ENCODE peak calls at places on chromosomes 1 and 21, in five cellular contexts. N, Y, D, H and P are unnamed samples.

GRCh38 chr1:241310451-241310850 is 46.6 kb downstream of the RGS7 start:
- DNase-seq in N (no peak), Y (no peak), D (no peak), H (no peak), P (no peak)

GRCh38 chr1:151867321-151867720 is 13.8 kb upstream of the THEM5 start:
- DNase-seq in N (no peak), Y (no peak), D (no peak), H (no peak), P (no peak)

GRCh38 chr21:45768011-45768740 is 124.7 kb downstream of the PCBP3 start:
- DNase-seq in N (no peak), Y (no peak), D (no peak), H (no peak), P (no peak)

GRCh38 chr1:61441723-61442262 is 283.1 kb downstream of the TM2D1 start:
- DNase-seq in N (no peak), Y (no peak), D (peak), H (no peak), P (no peak)

GRCh38 chr1:226128487-226129075 is 58.0 kb downstream of the ACBD3 start:
- DNase-seq in N (peak), Y (no peak), D (no peak), H (no peak), P (no peak)

GRCh38 chr1:54375331-54376084 is 30.7 kb downstream of the SSBP3 start:
- DNase-seq in N (no peak), Y (no peak), D (no peak), H (no peak), P (no peak)

GRCh38 chr1:11823366-11824137 is 17.6 kb downstream of the CLCN6 start:
- DNase-seq in N (no peak), Y (no peak), D (no peak), H (no peak), P (no peak)

GRCh38 chr21:27841084-27841483 is 874.2 kb upstream of the ADAMTS5 start:
- DNase-seq in N (no peak), Y (no peak), D (no peak), H (no peak), P (no peak)

GRCh38 chr1:11768821-11769220 is 6.8 kb downstream of the C1orf167 start:
- DNase-seq in N (no peak), Y (no peak), D (no peak), H (no peak), P (no peak)

GRCh38 chr1:23341829-23342697 is 2.0 kb downstream of the HNRNPR start:
- DNase-seq in N (no peak), Y (no peak), D (no peak), H (no peak), P (no peak)

GRCh38 chr1:15975358-15975804 is 520 bp downstream of the ZBTB17 start:
- DNase-seq in N (peak), Y (no peak), D (peak), H (no peak), P (peak)

GRCh38 chr1:68959631-68960030 is 462.7 kb upstream of the DEPDC1 start:
- DNase-seq in N (no peak), Y (no peak), D (no peak), H (no peak), P (no peak)

GRCh38 chr1:43455205-43455889 is 1.6 kb upstream of the HYI start:
- DNase-seq in N (no peak), Y (no peak), D (no peak), H (no peak), P (no peak)

GRCh38 chr21:17780539-17780938 is 38.6 kb downstream of the C21orf91 start:
- DNase-seq in N (no peak), Y (no peak), D (no peak), H (no peak), P (no peak)

GRCh38 chr1:232511172-232511571 is 118.8 kb downstream of the SIPA1L2 start:
- DNase-seq in N (no peak), Y (no peak), D (no peak), H (no peak), P (no peak)

GRCh38 chr1:6423321-6423999 is 1.1 kb upstream of the ESPN start:
- DNase-seq in N (no peak), Y (peak), D (no peak), H (no peak), P (peak)

GRCh38 chr1:47545912-47546483 is 108.2 kb downstream of the FOXD2 start:
- DNase-seq in N (no peak), Y (no peak), D (no peak), H (no peak), P (no peak)

GRCh38 chr1:9601942-9602793 is 13.5 kb downstream of the TMEM201 start:
- DNase-seq in N (no peak), Y (no peak), D (no peak), H (no peak), P (no peak)

GRCh38 chr1:217076902-217077301 is 353.7 kb upstream of the ESRRG start:
- DNase-seq in N (no peak), Y (no peak), D (no peak), H (no peak), P (no peak)

GRCh38 chr1:241423541-241424479 is 66.8 kb upstream of the RGS7 start:
- DNase-seq in N (peak), Y (peak), D (no peak), H (no peak), P (peak)

GRCh38 chr1:167057297-167057688 is 32.9 kb downstream of the GPA33 start:
- DNase-seq in N (peak), Y (no peak), D (no peak), H (no peak), P (no peak)

GRCh38 chr1:247373721-247374141 is 42.1 kb upstream of the ZNF496 start:
- DNase-seq in N (peak), Y (peak), D (peak), H (peak), P (peak)

GRCh38 chr21:43758132-43758619 is 17.9 kb downstream of the CSTB start:
- DNase-seq in N (no peak), Y (no peak), D (no peak), H (no peak), P (no peak)

GRCh38 chr1:242811092-242811840 is 286.8 kb upstream of the PLD5 start:
- DNase-seq in N (no peak), Y (no peak), D (no peak), H (no peak), P (no peak)

GRCh38 chr21:44494956-44495355 is 39.6 kb downstream of the LRRC3 start:
- DNase-seq in N (no peak), Y (no peak), D (no peak), H (no peak), P (no peak)

GRCh38 chr1:4253918-4254317 is 353.8 kb upstream of the C1orf174 start:
- DNase-seq in N (no peak), Y (no peak), D (no peak), H (no peak), P (no peak)

GRCh38 chr1:208420696-208421095 is 176.5 kb upstream of the PLXNA2 start:
- DNase-seq in N (no peak), Y (no peak), D (no peak), H (no peak), P (no peak)

GRCh38 chr1:3237570-3237969 is 168.6 kb downstream of the PRDM16 start:
- DNase-seq in N (no peak), Y (no peak), D (no peak), H (no peak), P (no peak)

GRCh38 chr1:234658143-234658542 is 48.2 kb upstream of the IRF2BP2 start:
- DNase-seq in N (no peak), Y (no peak), D (no peak), H (peak), P (no peak)

GRCh38 chr1:162412002-162412401 is at the start of gene SH2D1B:
- DNase-seq in N (no peak), Y (no peak), D (no peak), H (no peak), P (no peak)

GRCh38 chr1:224825525-224826000 is 103.9 kb upstream of the DNAH14 start:
- DNase-seq in N (no peak), Y (no peak), D (no peak), H (no peak), P (no peak)
- TF ChIP-seq CTCF in N (no peak), Y (no peak), D (no peak), H (no peak), P (no peak)

GRCh38 chr1:160124709-160125478 is 9.3 kb downstream of the ATP1A2 start:
- DNase-seq in N (no peak), Y (no peak), D (no peak), H (no peak), P (no peak)
- TF ChIP-seq CTCF in N (no peak), Y (no peak), D (peak), H (no peak), P (no peak)

DNA sequence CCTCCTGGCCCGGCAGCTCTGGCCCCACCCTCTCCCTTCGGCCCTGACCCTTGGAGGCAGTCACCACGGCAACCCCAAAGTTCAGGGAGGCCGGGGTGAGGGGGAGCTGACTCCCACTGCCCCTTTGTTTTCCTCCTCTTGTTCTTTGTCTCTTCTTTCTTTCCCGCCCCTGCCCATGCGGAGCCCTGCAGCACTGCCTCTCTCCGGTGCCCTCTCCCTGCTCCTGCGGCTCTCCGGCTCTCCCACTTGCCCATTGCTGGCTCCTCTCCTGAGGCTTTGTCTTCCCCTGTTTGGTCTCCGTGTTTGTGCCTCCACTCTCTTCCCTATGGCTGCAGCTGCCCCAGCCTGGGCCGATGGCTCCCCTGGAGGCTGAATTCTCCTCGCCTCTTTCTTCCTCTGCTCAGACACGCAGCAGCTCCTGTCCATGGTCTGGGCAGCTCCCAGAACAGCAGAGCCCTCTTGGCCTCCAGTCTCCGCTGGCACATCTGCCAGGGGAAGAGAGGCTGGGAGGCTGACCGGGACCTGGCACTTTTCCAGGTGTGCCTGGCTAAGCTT is 5.8 kb downstream of the CELSR2 start:
- DNase-seq in N (peak), Y (no peak), D (no peak), H (no peak), P (no peak)
- TF ChIP-seq CTCF in N (no peak), Y (no peak), D (no peak), H (no peak), P (peak)

GRCh38 chr1:116934586-116935207 is 25.0 kb downstream of the PTGFRN start:
- DNase-seq in N (no peak), Y (no peak), D (no peak), H (no peak), P (no peak)
- TF ChIP-seq CTCF in N (no peak), Y (no peak), D (peak), H (no peak), P (peak)

GRCh38 chr1:109908857-109909256 is 1.8 kb upstream of the CSF1 start:
- DNase-seq in N (no peak), Y (no peak), D (no peak), H (no peak), P (no peak)

GRCh38 chr1:109912214-109912861 is 1.7 kb downstream of the CSF1 start:
- DNase-seq in N (no peak), Y (no peak), D (no peak), H (no peak), P (no peak)

GRCh38 chr1:109910963-109911798 is 532 bp downstream of the CSF1 start:
- DNase-seq in N (no peak), Y (peak), D (no peak), H (no peak), P (no peak)

GRCh38 chr1:109909531-109909930 is 1.1 kb upstream of the CSF1 start:
- DNase-seq in N (no peak), Y (no peak), D (no peak), H (no peak), P (no peak)

GRCh38 chr1:109910123-109910962 is at the start of gene CSF1:
- DNase-seq in N (peak), Y (peak), D (peak), H (peak), P (peak)
- TF ChIP-seq CTCF in N (peak), Y (no peak), D (no peak), H (no peak), P (no peak)

GRCh38 chr1:26723013-26723991 is 27.5 kb downstream of the ARID1A start:
- DNase-seq in N (peak), Y (peak), D (peak), H (peak), P (no peak)
- TF ChIP-seq CTCF in N (no peak), Y (no peak), D (no peak), H (no peak), P (no peak)

GRCh38 chr1:103953386-103953785 is 203.7 kb downstream of the AMY1C start:
- DNase-seq in N (no peak), Y (no peak), D (no peak), H (no peak), P (no peak)
- TF ChIP-seq CTCF in N (no peak), Y (no peak), D (peak), H (no peak), P (no peak)

GRCh38 chr21:34031835-34032370 is 41.5 kb upstream of the MRPS6 start:
- DNase-seq in N (no peak), Y (no peak), D (no peak), H (no peak), P (no peak)

GRCh38 chr21:34037009-34037408 is 36.4 kb upstream of the MRPS6 start:
- DNase-seq in N (no peak), Y (no peak), D (no peak), H (no peak), P (no peak)

GRCh38 chr21:34037446-34037845 is 35.9 kb upstream of the MRPS6 start:
- DNase-seq in N (no peak), Y (no peak), D (no peak), H (no peak), P (no peak)

GRCh38 chr21:34035619-34036354 is 37.6 kb upstream of the MRPS6 start:
- DNase-seq in N (no peak), Y (no peak), D (no peak), H (peak), P (no peak)

GRCh38 chr21:34034369-34035014 is 38.9 kb upstream of the MRPS6 start:
- DNase-seq in N (no peak), Y (no peak), D (no peak), H (no peak), P (no peak)
- TF ChIP-seq CTCF in N (no peak), Y (no peak), D (no peak), H (no peak), P (no peak)

GRCh38 chr1:155944396-155944728 is 2.9 kb downstream of the RXFP4 start:
- DNase-seq in N (peak), Y (no peak), D (no peak), H (no peak), P (no peak)
- TF ChIP-seq CTCF in N (no peak), Y (no peak), D (no peak), H (no peak), P (no peak)